ENCODE peak calls at places on chromosomes 5 and 9, in ten cellular contexts. One of them, this sample, is unnamed.

GRCh38 chr9:2373648-2374047 is 247.9 kb upstream of the VLDLR start:
- DNase-seq in Calu3: no peak
- DNase-seq in fibroblast of the aortic adventitia: no peak
- DNase-seq in WTC11: no peak
- DNase-seq in endothelial cell: no peak
- DNase-seq in fibroblast of pulmonary artery: no peak
- DNase-seq in GM20000: no peak
- DNase-seq in neural progenitor cell: no peak
- DNase-seq in CD8-positive, alpha-beta T cell: no peak
- DNase-seq in brain microvascular endothelial cell: no peak
- DNase-seq in this sample: no peak

GRCh38 chr9:113993838-113994540 is 84.1 kb downstream of the AMBP start:
- DNase-seq in endothelial cell: no peak
- DNase-seq in CD8-positive, alpha-beta T cell: no peak
- DNase-seq in WTC11: no peak
- DNase-seq in brain microvascular endothelial cell: peak; percentile 49
- DNase-seq in fibroblast of pulmonary artery: peak; percentile 90
- DNase-seq in GM20000: no peak
- DNase-seq in neural progenitor cell: no peak
- DNase-seq in fibroblast of the aortic adventitia: peak; percentile 93
- DNase-seq in Calu3: no peak
- DNase-seq in this sample: no peak

GRCh38 chr9:134316444-134317160 is 9.7 kb upstream of the RXRA start:
- DNase-seq in WTC11: no peak
- DNase-seq in endothelial cell: no peak
- DNase-seq in fibroblast of pulmonary artery: peak; percentile 41
- DNase-seq in fibroblast of the aortic adventitia: peak; percentile 77
- DNase-seq in CD8-positive, alpha-beta T cell: no peak
- DNase-seq in neural progenitor cell: no peak
- DNase-seq in GM20000: no peak
- DNase-seq in brain microvascular endothelial cell: no peak
- DNase-seq in Calu3: no peak
- DNase-seq in this sample: no peak

GRCh38 chr9:114677418-114677817 is 4.6 kb downstream of the TEX48 start:
- DNase-seq in brain microvascular endothelial cell: peak; percentile 100
- DNase-seq in Calu3: peak; percentile 76
- DNase-seq in neural progenitor cell: no peak
- DNase-seq in CD8-positive, alpha-beta T cell: no peak
- DNase-seq in fibroblast of pulmonary artery: peak; percentile 99
- DNase-seq in WTC11: no peak
- DNase-seq in endothelial cell: no peak
- DNase-seq in fibroblast of the aortic adventitia: peak; percentile 100
- DNase-seq in GM20000: no peak
- DNase-seq in this sample: no peak

GRCh38 chr5:68214472-68215207 is 916 bp upstream of the PIK3R1 start:
- DNase-seq in CD8-positive, alpha-beta T cell: no peak
- DNase-seq in GM20000: peak; percentile 75
- DNase-seq in neural progenitor cell: peak; percentile 69
- DNase-seq in WTC11: no peak
- DNase-seq in Calu3: no peak
- DNase-seq in endothelial cell: no peak
- DNase-seq in brain microvascular endothelial cell: no peak
- DNase-seq in fibroblast of pulmonary artery: no peak
- DNase-seq in fibroblast of the aortic adventitia: peak; percentile 28
- DNase-seq in this sample: no peak

GRCh38 chr9:110048976-110049698 is 158.8 kb downstream of the C9orf152 start:
- DNase-seq in neural progenitor cell: peak; percentile 38
- DNase-seq in brain microvascular endothelial cell: no peak
- DNase-seq in fibroblast of pulmonary artery: peak; percentile 55
- DNase-seq in WTC11: peak; percentile 24
- DNase-seq in endothelial cell: peak; percentile 26
- DNase-seq in fibroblast of the aortic adventitia: peak; percentile 58
- DNase-seq in CD8-positive, alpha-beta T cell: no peak
- DNase-seq in GM20000: peak; percentile 31
- DNase-seq in Calu3: peak; percentile 11
- DNase-seq in this sample: peak; percentile 70

GRCh38 chr9:135663451-135663770 is 302 bp downstream of the LCN9 start:
- DNase-seq in fibroblast of the aortic adventitia: no peak
- DNase-seq in Calu3: no peak
- DNase-seq in brain microvascular endothelial cell: no peak
- DNase-seq in GM20000: no peak
- DNase-seq in neural progenitor cell: no peak
- DNase-seq in fibroblast of pulmonary artery: no peak
- DNase-seq in WTC11: no peak
- DNase-seq in CD8-positive, alpha-beta T cell: no peak
- DNase-seq in endothelial cell: no peak
- DNase-seq in this sample: no peak

GRCh38 chr9:18997151-18997550 is 35.9 kb downstream of the SAXO1 start:
- DNase-seq in CD8-positive, alpha-beta T cell: no peak
- DNase-seq in WTC11: no peak
- DNase-seq in endothelial cell: no peak
- DNase-seq in GM20000: no peak
- DNase-seq in neural progenitor cell: no peak
- DNase-seq in brain microvascular endothelial cell: no peak
- DNase-seq in Calu3: no peak
- DNase-seq in fibroblast of the aortic adventitia: no peak
- DNase-seq in fibroblast of pulmonary artery: no peak
- DNase-seq in this sample: no peak

GRCh38 chr5:9559965-9560364 is 14.1 kb upstream of the SEMA5A start:
- DNase-seq in WTC11: no peak
- DNase-seq in brain microvascular endothelial cell: no peak
- DNase-seq in endothelial cell: no peak
- DNase-seq in neural progenitor cell: no peak
- DNase-seq in GM20000: no peak
- DNase-seq in fibroblast of the aortic adventitia: no peak
- DNase-seq in Calu3: no peak
- DNase-seq in fibroblast of pulmonary artery: no peak
- DNase-seq in CD8-positive, alpha-beta T cell: no peak
- DNase-seq in this sample: no peak

GRCh38 chr5:3116366-3116765 is 364.9 kb upstream of the IRX2 start:
- DNase-seq in brain microvascular endothelial cell: no peak
- DNase-seq in neural progenitor cell: no peak
- DNase-seq in GM20000: no peak
- DNase-seq in fibroblast of pulmonary artery: no peak
- DNase-seq in endothelial cell: no peak
- DNase-seq in fibroblast of the aortic adventitia: no peak
- DNase-seq in CD8-positive, alpha-beta T cell: no peak
- DNase-seq in Calu3: no peak
- DNase-seq in WTC11: no peak
- DNase-seq in this sample: no peak

GRCh38 chr9:32405506-32405905 is 21.1 kb downstream of the ACO1 start:
- DNase-seq in CD8-positive, alpha-beta T cell: no peak
- DNase-seq in Calu3: no peak
- DNase-seq in fibroblast of the aortic adventitia: no peak
- DNase-seq in brain microvascular endothelial cell: no peak
- DNase-seq in WTC11: no peak
- DNase-seq in neural progenitor cell: no peak
- DNase-seq in GM20000: no peak
- DNase-seq in endothelial cell: no peak
- DNase-seq in fibroblast of pulmonary artery: no peak
- DNase-seq in this sample: no peak

GRCh38 chr5:170479484-170479883 is 24.3 kb upstream of the KCNIP1 start:
- DNase-seq in CD8-positive, alpha-beta T cell: no peak
- DNase-seq in WTC11: no peak
- DNase-seq in brain microvascular endothelial cell: peak; percentile 32
- DNase-seq in endothelial cell: no peak
- DNase-seq in neural progenitor cell: no peak
- DNase-seq in fibroblast of the aortic adventitia: no peak
- DNase-seq in Calu3: peak; percentile 71
- DNase-seq in fibroblast of pulmonary artery: no peak
- DNase-seq in GM20000: no peak
- DNase-seq in this sample: no peak

DNA sequence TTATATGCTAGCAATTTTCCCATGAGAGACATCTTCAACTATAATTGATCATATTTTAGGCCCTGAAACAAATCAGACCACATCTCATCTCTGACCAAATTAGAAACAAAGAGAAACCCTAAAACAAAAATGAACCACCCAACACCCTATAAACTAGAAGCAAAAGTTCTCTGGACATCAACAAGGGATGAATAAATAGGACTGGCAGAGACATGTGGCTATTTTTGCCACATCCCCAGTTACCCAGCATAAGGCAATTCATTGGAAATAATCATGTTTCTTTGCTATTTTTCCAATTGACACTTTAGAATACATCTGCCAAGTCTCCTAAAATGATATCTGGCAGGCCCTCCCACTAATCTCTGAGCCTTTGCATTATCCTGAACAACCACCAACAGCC is 53.4 kb upstream of the EQTN start:
- DNase-seq in brain microvascular endothelial cell: no peak
- DNase-seq in endothelial cell: no peak
- DNase-seq in fibroblast of the aortic adventitia: no peak
- DNase-seq in neural progenitor cell: no peak
- DNase-seq in fibroblast of pulmonary artery: no peak
- DNase-seq in WTC11: no peak
- DNase-seq in CD8-positive, alpha-beta T cell: no peak
- DNase-seq in GM20000: no peak
- DNase-seq in Calu3: no peak
- DNase-seq in this sample: no peak
- TF ChIP-seq CTCF in brain microvascular endothelial cell: no peak
- TF ChIP-seq CTCF in endothelial cell: no peak
- TF ChIP-seq CTCF in fibroblast of the aortic adventitia: no peak
- TF ChIP-seq CTCF in neural progenitor cell: no peak
- TF ChIP-seq CTCF in fibroblast of pulmonary artery: no peak
- TF ChIP-seq CTCF in WTC11: no peak
- TF ChIP-seq CTCF in CD8-positive, alpha-beta T cell: no peak
- TF ChIP-seq CTCF in GM20000: no peak
- TF ChIP-seq CTCF in Calu3: no peak
- TF ChIP-seq CTCF in this sample: no peak

GRCh38 chr9:21097817-21098216 is 20.1 kb upstream of the IFNB1 start:
- DNase-seq in brain microvascular endothelial cell: no peak
- DNase-seq in CD8-positive, alpha-beta T cell: no peak
- DNase-seq in neural progenitor cell: no peak
- DNase-seq in fibroblast of the aortic adventitia: no peak
- DNase-seq in GM20000: no peak
- DNase-seq in fibroblast of pulmonary artery: no peak
- DNase-seq in WTC11: no peak
- DNase-seq in Calu3: no peak
- DNase-seq in endothelial cell: no peak
- DNase-seq in this sample: no peak

GRCh38 chr9:21096901-21097255 is 19.1 kb upstream of the IFNB1 start:
- DNase-seq in brain microvascular endothelial cell: no peak
- DNase-seq in fibroblast of pulmonary artery: no peak
- DNase-seq in GM20000: no peak
- DNase-seq in WTC11: no peak
- DNase-seq in CD8-positive, alpha-beta T cell: no peak
- DNase-seq in neural progenitor cell: no peak
- DNase-seq in Calu3: no peak
- DNase-seq in fibroblast of the aortic adventitia: peak; percentile 47
- DNase-seq in endothelial cell: no peak
- DNase-seq in this sample: no peak

GRCh38 chr9:21104787-21105186 is 27.0 kb upstream of the IFNB1 start:
- DNase-seq in WTC11: no peak
- DNase-seq in neural progenitor cell: no peak
- DNase-seq in fibroblast of pulmonary artery: no peak
- DNase-seq in fibroblast of the aortic adventitia: no peak
- DNase-seq in brain microvascular endothelial cell: no peak
- DNase-seq in CD8-positive, alpha-beta T cell: no peak
- DNase-seq in GM20000: no peak
- DNase-seq in Calu3: no peak
- DNase-seq in endothelial cell: no peak
- DNase-seq in this sample: no peak

GRCh38 chr9:21096172-21096900 is 18.6 kb upstream of the IFNB1 start:
- DNase-seq in WTC11: no peak
- DNase-seq in fibroblast of pulmonary artery: peak; percentile 69
- DNase-seq in neural progenitor cell: no peak
- DNase-seq in endothelial cell: no peak
- DNase-seq in fibroblast of the aortic adventitia: peak; percentile 86
- DNase-seq in GM20000: peak; percentile 47
- DNase-seq in Calu3: peak; percentile 7
- DNase-seq in CD8-positive, alpha-beta T cell: no peak
- DNase-seq in brain microvascular endothelial cell: peak; percentile 26
- DNase-seq in this sample: no peak

GRCh38 chr9:21102311-21102710 is 24.6 kb upstream of the IFNB1 start:
- DNase-seq in fibroblast of pulmonary artery: peak; percentile 35
- DNase-seq in WTC11: no peak
- DNase-seq in brain microvascular endothelial cell: peak; percentile 58
- DNase-seq in endothelial cell: no peak
- DNase-seq in GM20000: no peak
- DNase-seq in neural progenitor cell: no peak
- DNase-seq in fibroblast of the aortic adventitia: peak; percentile 5
- DNase-seq in Calu3: no peak
- DNase-seq in CD8-positive, alpha-beta T cell: no peak
- DNase-seq in this sample: no peak
- TF ChIP-seq CTCF in fibroblast of pulmonary artery: no peak
- TF ChIP-seq CTCF in WTC11: no peak
- TF ChIP-seq CTCF in brain microvascular endothelial cell: no peak
- TF ChIP-seq CTCF in endothelial cell: no peak
- TF ChIP-seq CTCF in GM20000: no peak
- TF ChIP-seq CTCF in neural progenitor cell: no peak
- TF ChIP-seq CTCF in fibroblast of the aortic adventitia: no peak
- TF ChIP-seq CTCF in Calu3: no peak
- TF ChIP-seq CTCF in CD8-positive, alpha-beta T cell: no peak
- TF ChIP-seq CTCF in this sample: no peak

GRCh38 chr9:86655147-86655546 is 292.2 kb downstream of the GAS1 start:
- DNase-seq in Calu3: no peak
- DNase-seq in fibroblast of the aortic adventitia: peak; percentile 52
- DNase-seq in WTC11: no peak
- DNase-seq in neural progenitor cell: no peak
- DNase-seq in CD8-positive, alpha-beta T cell: no peak
- DNase-seq in endothelial cell: no peak
- DNase-seq in brain microvascular endothelial cell: peak; percentile 35
- DNase-seq in GM20000: no peak
- DNase-seq in fibroblast of pulmonary artery: peak; percentile 31
- DNase-seq in this sample: no peak
- TF ChIP-seq CTCF in Calu3: no peak
- TF ChIP-seq CTCF in fibroblast of the aortic adventitia: no peak
- TF ChIP-seq CTCF in WTC11: no peak
- TF ChIP-seq CTCF in neural progenitor cell: no peak
- TF ChIP-seq CTCF in CD8-positive, alpha-beta T cell: no peak
- TF ChIP-seq CTCF in endothelial cell: no peak
- TF ChIP-seq CTCF in brain microvascular endothelial cell: no peak
- TF ChIP-seq CTCF in GM20000: no peak
- TF ChIP-seq CTCF in fibroblast of pulmonary artery: no peak
- TF ChIP-seq CTCF in this sample: no peak

DNA sequence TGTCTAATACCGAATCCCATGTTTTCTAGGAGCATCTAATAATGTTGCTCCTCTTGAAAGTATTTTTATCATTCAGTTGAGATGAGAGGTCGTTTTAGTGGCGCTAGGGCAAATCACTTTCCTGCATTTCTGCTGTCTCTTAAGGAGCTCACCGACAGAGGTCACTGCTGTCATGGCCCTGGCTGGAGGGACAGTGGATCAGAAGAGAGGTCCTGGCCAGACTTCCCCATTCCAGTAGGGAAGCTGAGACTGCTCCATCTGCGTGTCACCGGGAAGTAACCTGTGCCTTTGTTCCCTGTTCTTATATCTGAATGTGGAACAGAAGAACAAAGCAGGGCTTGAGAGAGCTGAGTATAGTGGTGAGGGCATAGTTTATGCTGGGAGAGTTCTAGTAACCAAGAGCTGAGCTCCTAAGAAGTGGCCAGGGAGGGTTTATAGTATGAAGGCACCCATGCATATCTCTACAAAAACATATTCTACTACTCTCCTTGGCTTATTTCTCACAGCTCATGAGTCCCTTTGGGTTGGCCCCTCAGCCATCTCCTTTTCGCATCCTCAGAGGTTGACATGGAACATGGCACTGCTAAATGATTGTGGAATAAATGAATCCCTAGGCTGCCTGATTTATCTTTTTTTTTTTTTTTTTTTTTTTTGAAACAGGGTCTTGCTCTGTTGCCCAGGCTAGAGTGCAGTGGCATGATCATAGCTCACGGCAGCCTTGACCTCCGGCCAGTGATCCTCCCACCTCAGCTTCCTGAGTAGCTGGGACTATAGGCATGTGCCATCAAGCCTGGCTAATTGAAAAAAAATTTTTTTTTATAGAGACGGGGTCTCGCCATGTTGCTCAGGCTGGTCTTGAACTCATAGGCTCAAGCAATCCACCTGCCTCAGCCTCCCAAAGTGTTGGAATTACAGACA is 27.2 kb downstream of the ATP6V0E1 start:
- DNase-seq in GM20000: no peak
- DNase-seq in WTC11: peak; percentile 58
- DNase-seq in fibroblast of pulmonary artery: peak; percentile 39
- DNase-seq in neural progenitor cell: peak; percentile 72
- DNase-seq in fibroblast of the aortic adventitia: peak; percentile 34
- DNase-seq in endothelial cell: peak; percentile 39
- DNase-seq in Calu3: peak; percentile 29
- DNase-seq in CD8-positive, alpha-beta T cell: no peak
- DNase-seq in brain microvascular endothelial cell: no peak
- DNase-seq in this sample: no peak
- TF ChIP-seq CTCF in GM20000: no peak
- TF ChIP-seq CTCF in WTC11: peak; percentile 23
- TF ChIP-seq CTCF in fibroblast of pulmonary artery: peak; percentile 34
- TF ChIP-seq CTCF in neural progenitor cell: peak; percentile 61
- TF ChIP-seq CTCF in fibroblast of the aortic adventitia: peak; percentile 19
- TF ChIP-seq CTCF in endothelial cell: no peak
- TF ChIP-seq CTCF in Calu3: no peak
- TF ChIP-seq CTCF in CD8-positive, alpha-beta T cell: no peak
- TF ChIP-seq CTCF in brain microvascular endothelial cell: peak; percentile 60
- TF ChIP-seq CTCF in this sample: peak; percentile 55

This sample was measured in type B pancreatic cell.